ENCODE peak calls at places on chromosomes 13 and 19, in seven cellular contexts. One of them, this sample, is unnamed.

GRCh38 chr13:99277629-99278028 is 19.4 kb upstream of the GPR18 start:
- DNase-seq in K562: no peak
- DNase-seq in GM12878: no peak
- DNase-seq in HCT116: no peak
- DNase-seq in SK-N-SH: no peak
- DNase-seq in HepG2: no peak
- DNase-seq in H1: no peak
- DNase-seq in this sample: no peak

GRCh38 chr19:32652893-32653625 is 21.9 kb downstream of the ANKRD27 start:
- DNase-seq in K562: no peak
- DNase-seq in GM12878: no peak
- DNase-seq in HCT116: no peak
- DNase-seq in SK-N-SH: peak; percentile 50
- DNase-seq in HepG2: no peak
- DNase-seq in H1: no peak
- DNase-seq in this sample: no peak

GRCh38 chr19:39411006-39411831 is 1.2 kb upstream of the PLEKHG2 start:
- DNase-seq in K562: no peak
- DNase-seq in GM12878: no peak
- DNase-seq in HCT116: no peak
- DNase-seq in SK-N-SH: no peak
- DNase-seq in HepG2: peak; percentile 88
- DNase-seq in H1: no peak
- DNase-seq in this sample: peak; percentile 26

GRCh38 chr13:43522788-43523187 is 264.0 kb downstream of the ENOX1 start:
- DNase-seq in K562: no peak
- DNase-seq in GM12878: no peak
- DNase-seq in HCT116: no peak
- DNase-seq in SK-N-SH: no peak
- DNase-seq in HepG2: no peak
- DNase-seq in H1: no peak
- DNase-seq in this sample: no peak

GRCh38 chr13:46607768-46608553 is 55.0 kb downstream of the LRCH1 start:
- DNase-seq in K562: no peak
- DNase-seq in GM12878: no peak
- DNase-seq in HCT116: peak; percentile 43
- DNase-seq in SK-N-SH: no peak
- DNase-seq in HepG2: peak; percentile 92
- DNase-seq in H1: no peak
- DNase-seq in this sample: no peak

GRCh38 chr13:91017031-91017668 is 330.3 kb upstream of the MIR17HG start:
- DNase-seq in K562: peak; percentile 91
- DNase-seq in GM12878: peak; percentile 9
- DNase-seq in HCT116: peak; percentile 34
- DNase-seq in SK-N-SH: peak; percentile 67
- DNase-seq in HepG2: no peak
- DNase-seq in H1: peak; percentile 31
- DNase-seq in this sample: peak; percentile 22

GRCh38 chr13:99931462-99931861 is 40.1 kb downstream of the ZIC5 start:
- DNase-seq in K562: no peak
- DNase-seq in GM12878: no peak
- DNase-seq in HCT116: no peak
- DNase-seq in SK-N-SH: no peak
- DNase-seq in HepG2: no peak
- DNase-seq in H1: no peak
- DNase-seq in this sample: no peak

GRCh38 chr19:1130801-1131717 is 27.3 kb downstream of the GPX4 start:
- DNase-seq in K562: no peak
- DNase-seq in GM12878: no peak
- DNase-seq in HCT116: no peak
- DNase-seq in SK-N-SH: no peak
- DNase-seq in HepG2: no peak
- DNase-seq in H1: no peak
- DNase-seq in this sample: no peak

GRCh38 chr13:32019612-32020233 is 11.9 kb upstream of the FRY start:
- DNase-seq in K562: peak; percentile 21
- DNase-seq in GM12878: peak; percentile 17
- DNase-seq in HCT116: peak; percentile 37
- DNase-seq in SK-N-SH: peak; percentile 55
- DNase-seq in HepG2: peak; percentile 73
- DNase-seq in H1: no peak
- DNase-seq in this sample: peak; percentile 50

DNA sequence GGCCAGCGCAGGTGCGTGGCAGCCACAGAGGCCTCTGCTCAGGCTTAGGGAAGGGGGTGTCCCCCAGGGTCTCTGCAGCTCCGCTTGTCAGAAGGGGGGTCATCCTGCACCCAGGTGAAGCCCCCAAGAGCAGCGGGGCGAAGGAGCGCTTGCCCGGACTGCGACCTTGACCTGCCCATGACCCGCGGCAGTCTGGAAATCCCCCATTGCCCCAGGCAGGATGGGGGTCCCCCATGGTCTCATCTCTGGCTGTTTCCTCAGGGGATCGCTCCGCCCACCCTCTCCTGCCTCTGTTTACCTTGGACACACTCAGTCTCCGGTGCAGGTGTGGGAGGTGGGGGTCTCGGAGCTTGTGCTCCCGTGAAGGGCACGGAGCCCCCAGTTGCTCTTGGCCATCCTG is 82.7 kb downstream of the KDM4B start:
- DNase-seq in K562: no peak
- DNase-seq in GM12878: no peak
- DNase-seq in HCT116: no peak
- DNase-seq in SK-N-SH: no peak
- DNase-seq in HepG2: no peak
- DNase-seq in H1: no peak
- DNase-seq in this sample: no peak
- TF ChIP-seq JUND in K562: no peak
- TF ChIP-seq JUND in GM12878: no peak
- TF ChIP-seq JUND in HCT116: no peak
- TF ChIP-seq JUND in SK-N-SH: no peak
- TF ChIP-seq JUND in HepG2: no peak
- TF ChIP-seq JUND in H1: no peak
- TF ChIP-seq JUND in this sample: no peak

DNA sequence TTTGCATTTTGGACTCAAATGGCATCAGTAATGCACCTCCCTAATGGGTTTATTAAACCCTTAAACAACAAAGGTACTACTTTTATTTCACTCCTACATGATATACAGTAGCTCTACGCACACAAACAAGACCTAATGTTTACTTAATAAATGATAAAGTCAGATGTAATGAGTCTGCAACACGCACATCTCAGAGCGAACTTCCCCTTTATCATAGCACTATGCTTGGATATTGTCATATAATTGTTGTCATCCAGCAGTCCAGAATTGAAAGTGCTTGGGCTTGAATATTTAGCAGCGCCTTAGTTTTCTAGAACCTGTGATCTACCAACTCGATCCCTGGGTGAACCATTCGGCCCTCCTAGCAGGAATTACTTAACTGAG is 762 bp downstream of the PARP4 start:
- DNase-seq in K562: no peak
- DNase-seq in GM12878: peak; percentile 9
- DNase-seq in HCT116: no peak
- DNase-seq in SK-N-SH: peak; percentile 50
- DNase-seq in HepG2: no peak
- DNase-seq in H1: no peak
- DNase-seq in this sample: peak; percentile 6
- TF ChIP-seq JUND in K562: no peak
- TF ChIP-seq JUND in GM12878: no peak
- TF ChIP-seq JUND in HCT116: no peak
- TF ChIP-seq JUND in SK-N-SH: no peak
- TF ChIP-seq JUND in HepG2: no peak
- TF ChIP-seq JUND in H1: no peak
- TF ChIP-seq JUND in this sample: no peak

GRCh38 chr13:110826861-110827672 is 87.8 kb downstream of the ANKRD10 start:
- DNase-seq in K562: no peak
- DNase-seq in GM12878: no peak
- DNase-seq in HCT116: no peak
- DNase-seq in SK-N-SH: no peak
- DNase-seq in HepG2: no peak
- DNase-seq in H1: no peak
- DNase-seq in this sample: no peak
- TF ChIP-seq JUND in K562: no peak
- TF ChIP-seq JUND in GM12878: no peak
- TF ChIP-seq JUND in HCT116: no peak
- TF ChIP-seq JUND in SK-N-SH: no peak
- TF ChIP-seq JUND in HepG2: no peak
- TF ChIP-seq JUND in H1: no peak
- TF ChIP-seq JUND in this sample: no peak

GRCh38 chr19:7987084-7987768 is 18.2 kb downstream of the ELAVL1 start:
- DNase-seq in K562: no peak
- DNase-seq in GM12878: no peak
- DNase-seq in HCT116: no peak
- DNase-seq in SK-N-SH: no peak
- DNase-seq in HepG2: no peak
- DNase-seq in H1: no peak
- DNase-seq in this sample: no peak
- TF ChIP-seq JUND in K562: no peak
- TF ChIP-seq JUND in GM12878: no peak
- TF ChIP-seq JUND in HCT116: no peak
- TF ChIP-seq JUND in SK-N-SH: no peak
- TF ChIP-seq JUND in HepG2: no peak
- TF ChIP-seq JUND in H1: no peak
- TF ChIP-seq JUND in this sample: no peak

DNA sequence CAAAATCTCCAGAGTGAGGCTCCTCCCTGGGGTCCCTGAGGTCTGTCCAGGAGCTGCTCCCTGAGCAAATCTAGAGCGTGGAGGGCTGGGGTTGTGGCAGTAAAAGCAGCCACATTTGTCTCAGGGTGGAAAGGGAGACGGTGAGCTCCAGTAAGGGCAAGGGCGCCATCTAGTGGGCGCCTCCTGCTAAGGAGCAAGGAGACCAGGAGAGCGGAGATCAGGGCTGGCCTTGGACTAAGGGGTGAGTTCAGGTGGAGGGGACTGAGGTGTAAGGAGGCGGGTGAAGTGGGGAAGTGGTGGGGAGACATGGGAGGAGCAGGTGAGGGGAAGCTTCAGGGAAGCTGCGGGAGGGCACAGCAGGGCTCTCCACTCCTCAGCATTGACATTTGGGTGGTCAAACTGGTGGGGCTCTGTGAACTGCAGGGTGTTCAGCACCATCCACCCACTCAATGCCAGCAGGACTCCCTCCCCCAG is 5.3 kb upstream of the CEACAM21 start:
- DNase-seq in K562: peak; percentile 76
- DNase-seq in GM12878: no peak
- DNase-seq in HCT116: peak; percentile 59
- DNase-seq in SK-N-SH: peak; percentile 79
- DNase-seq in HepG2: peak; percentile 59
- DNase-seq in H1: peak; percentile 50
- DNase-seq in this sample: no peak
- TF ChIP-seq JUND in K562: no peak
- TF ChIP-seq JUND in GM12878: no peak
- TF ChIP-seq JUND in HCT116: no peak
- TF ChIP-seq JUND in SK-N-SH: no peak
- TF ChIP-seq JUND in HepG2: no peak
- TF ChIP-seq JUND in H1: no peak
- TF ChIP-seq JUND in this sample: no peak

GRCh38 chr13:52862358-52863206 is 14.1 kb upstream of the PCDH8 start:
- DNase-seq in K562: peak; percentile 47
- DNase-seq in GM12878: no peak
- DNase-seq in HCT116: peak; percentile 24
- DNase-seq in SK-N-SH: peak; percentile 59
- DNase-seq in HepG2: peak; percentile 5
- DNase-seq in H1: no peak
- DNase-seq in this sample: no peak
- TF ChIP-seq JUND in K562: no peak
- TF ChIP-seq JUND in GM12878: no peak
- TF ChIP-seq JUND in HCT116: no peak
- TF ChIP-seq JUND in SK-N-SH: no peak
- TF ChIP-seq JUND in HepG2: no peak
- TF ChIP-seq JUND in H1: no peak
- TF ChIP-seq JUND in this sample: no peak

DNA sequence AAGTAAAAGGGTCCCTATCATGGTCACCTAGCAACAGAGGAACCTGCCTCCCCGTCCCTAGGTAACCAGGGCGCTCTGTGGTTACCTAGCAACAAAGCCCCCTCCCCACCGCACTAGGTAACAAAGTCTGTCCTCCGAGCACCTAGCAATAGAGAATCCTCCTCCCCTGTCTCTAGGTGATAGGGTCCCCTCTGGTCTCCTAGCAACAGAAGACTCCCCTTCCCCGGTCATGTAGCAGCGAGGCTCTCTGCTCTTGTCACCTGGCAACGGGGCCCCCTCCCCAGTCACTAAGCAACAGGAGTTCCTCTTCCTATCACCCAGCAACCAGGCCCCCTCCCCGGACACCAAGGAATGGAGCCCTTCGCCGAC is 307 bp downstream of the JOSD2 start:
- DNase-seq in K562: no peak
- DNase-seq in GM12878: no peak
- DNase-seq in HCT116: no peak
- DNase-seq in SK-N-SH: no peak
- DNase-seq in HepG2: no peak
- DNase-seq in H1: no peak
- DNase-seq in this sample: no peak
- TF ChIP-seq JUND in K562: no peak
- TF ChIP-seq JUND in GM12878: no peak
- TF ChIP-seq JUND in HCT116: no peak
- TF ChIP-seq JUND in SK-N-SH: no peak
- TF ChIP-seq JUND in HepG2: no peak
- TF ChIP-seq JUND in H1: no peak
- TF ChIP-seq JUND in this sample: no peak

GRCh38 chr19:33715462-33715861 is 81.2 kb upstream of the KCTD15 start:
- DNase-seq in K562: no peak
- DNase-seq in GM12878: no peak
- DNase-seq in HCT116: no peak
- DNase-seq in SK-N-SH: no peak
- DNase-seq in HepG2: no peak
- DNase-seq in H1: no peak
- DNase-seq in this sample: no peak
- TF ChIP-seq JUND in K562: no peak
- TF ChIP-seq JUND in GM12878: no peak
- TF ChIP-seq JUND in HCT116: no peak
- TF ChIP-seq JUND in SK-N-SH: no peak
- TF ChIP-seq JUND in HepG2: no peak
- TF ChIP-seq JUND in H1: no peak
- TF ChIP-seq JUND in this sample: no peak

DNA sequence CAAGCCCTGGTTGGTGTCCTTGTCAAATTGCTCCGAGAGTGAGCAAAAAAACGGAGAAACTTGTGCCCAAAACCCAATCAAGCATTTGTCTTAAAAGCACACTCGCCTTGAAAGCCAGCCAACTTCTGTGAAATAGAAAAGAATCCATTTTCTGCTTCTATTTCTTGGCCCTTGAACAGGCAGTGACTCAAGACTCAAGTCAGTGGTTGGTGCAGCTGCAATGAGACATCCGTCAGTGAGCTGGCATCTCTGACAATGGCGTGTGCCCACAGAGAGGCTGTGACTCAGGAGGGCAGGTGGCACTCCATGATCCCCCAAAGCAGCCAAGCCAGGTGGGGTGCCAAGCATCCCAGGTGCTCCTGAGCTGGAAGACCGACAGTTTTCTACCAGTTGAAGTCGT is 72.2 kb upstream of the MRI1 start:
- DNase-seq in K562: no peak
- DNase-seq in GM12878: no peak
- DNase-seq in HCT116: no peak
- DNase-seq in SK-N-SH: no peak
- DNase-seq in HepG2: no peak
- DNase-seq in H1: no peak
- DNase-seq in this sample: no peak
- TF ChIP-seq JUND in K562: no peak
- TF ChIP-seq JUND in GM12878: no peak
- TF ChIP-seq JUND in HCT116: no peak
- TF ChIP-seq JUND in SK-N-SH: peak; percentile 69
- TF ChIP-seq JUND in HepG2: no peak
- TF ChIP-seq JUND in H1: no peak
- TF ChIP-seq JUND in this sample: no peak